ENCODE peak calls at places on chromosomes 5 and 9, in eight cellular contexts. G is activated CD4-positive, alpha-beta T cell treated with anti-CD3 and anti-CD28 coated beads for 48 hours; Z is Ammon's horn; P is PC-9; V is suprapubic skin; R is stimulated activated CD4-positive, alpha-beta T cell treated with anti-CD3 and anti-CD28 coated beads, Interleukin-4, amount 100 ng/mL, for 4 hours; O is iPS DF 19.7; W is psoas muscle. Q is an unnamed sample.

GRCh38 chr5:87400305-87400899 is 12.3 kb downstream of the CCNH start:
- DNase-seq in W (no peak), V (no peak), R (no peak), G (no peak), P (peak), O (no peak), Z (no peak), Q (peak)

GRCh38 chr5:168672888-168673287 is 93.7 kb upstream of the PANK3 start:
- DNase-seq in O (no peak), W (no peak), G (no peak), R (no peak), Z (no peak), V (no peak), P (no peak), Q (no peak)

GRCh38 chr5:65185468-65185867 is 296.3 kb downstream of the ADAMTS6 start:
- DNase-seq in R (no peak), W (no peak), Z (no peak), G (no peak), O (no peak), P (no peak), V (no peak), Q (no peak)

GRCh38 chr5:10301842-10302610 is 5.7 kb downstream of the CMBL start:
- DNase-seq in G (no peak), P (peak), R (no peak), V (no peak), O (no peak), Z (peak), W (peak), Q (no peak)

GRCh38 chr5:74679968-74680367 is 5.1 kb upstream of the HEXB start:
- DNase-seq in Z (no peak), R (no peak), W (no peak), G (no peak), O (no peak), V (no peak), P (no peak), Q (no peak)

GRCh38 chr5:155728857-155729683 is 597.9 kb upstream of the SGCD start:
- DNase-seq in W (no peak), P (no peak), V (no peak), O (no peak), Z (peak), R (no peak), G (no peak), Q (no peak)

GRCh38 chr5:151213803-151214613 is 9.9 kb downstream of the CCDC69 start:
- DNase-seq in V (peak), P (no peak), W (peak), Z (peak), R (peak), O (no peak), G (peak), Q (peak)

GRCh38 chr9:116156621-116157314 is 3.2 kb downstream of the PAPPA start:
- DNase-seq in V (peak), R (no peak), P (peak), Z (peak), G (no peak), O (no peak), W (peak), Q (no peak)

GRCh38 chr5:157877821-157878220 is 18.9 kb upstream of the CLINT1 start:
- DNase-seq in G (no peak), Z (no peak), P (no peak), V (no peak), O (no peak), W (no peak), R (no peak), Q (no peak)

GRCh38 chr5:150116667-150117395 is 30.5 kb upstream of the CSF1R start:
- DNase-seq in R (no peak), O (no peak), V (no peak), G (no peak), P (no peak), Z (no peak), W (no peak), Q (no peak)

GRCh38 chr9:22452415-22453010 is 5.9 kb downstream of the DMRTA1 start:
- DNase-seq in R (peak), V (no peak), Z (peak), W (peak), O (no peak), G (peak), P (no peak), Q (no peak)

GRCh38 chr9:81588148-81588874 is 101.0 kb downstream of the TLE1 start:
- DNase-seq in G (no peak), P (no peak), W (no peak), V (no peak), O (no peak), Z (peak), R (no peak), Q (no peak)

GRCh38 chr5:143435207-143435657 is 31.7 kb upstream of the NR3C1 start:
- DNase-seq in W (no peak), V (no peak), R (no peak), Z (peak), O (no peak), G (peak), P (no peak), Q (no peak)

GRCh38 chr5:171312129-171312819 is 3.2 kb downstream of the TLX3 start:
- DNase-seq in P (no peak), O (no peak), W (no peak), G (no peak), Z (no peak), V (no peak), R (no peak), Q (no peak)

GRCh38 chr9:68515304-68516017 is 25.2 kb downstream of the TMEM252 start:
- DNase-seq in O (no peak), G (no peak), R (no peak), W (peak), V (no peak), Z (no peak), P (peak), Q (no peak)

GRCh38 chr5:14394365-14394764 is 187.2 kb upstream of the OTULINL start:
- DNase-seq in V (no peak), G (no peak), R (no peak), Z (no peak), P (no peak), W (no peak), O (no peak), Q (no peak)

GRCh38 chr5:159833088-159833487 is 83.2 kb upstream of the ADRA1B start:
- DNase-seq in P (no peak), O (no peak), W (no peak), G (no peak), V (no peak), R (no peak), Z (no peak), Q (no peak)

GRCh38 chr5:148682283-148683026 is 28.1 kb upstream of the HTR4 start:
- DNase-seq in R (no peak), P (no peak), G (no peak), W (no peak), Z (no peak), O (no peak), V (no peak), Q (peak)

GRCh38 chr5:171867786-171868185 is 82.2 kb downstream of the SMIM23 start:
- DNase-seq in V (no peak), O (no peak), Z (no peak), R (no peak), P (no peak), W (no peak), G (no peak), Q (no peak)